ENCODE peak calls at places on chromosome 12, in four cellular contexts. S is nucleus accumbens; O is AG09319; H is stimulated activated CD4-positive, alpha-beta T cell treated with anti-CD3 and anti-CD28 coated beads, Interleukin-4, amount 100 ng/mL, for 4 hours. K is an unnamed sample.

GRCh38 chr12:105264771-105265170 is 28.8 kb upstream of the APPL2 start:
- DNase-seq in H (no peak), O (no peak), S (no peak), K (no peak)

GRCh38 chr12:131101703-131102492 is 148.2 kb downstream of the ADGRD1 start:
- DNase-seq in O (no peak), H (no peak), S (no peak), K (no peak)

GRCh38 chr12:69694123-69694522 is 5.0 kb downstream of the BEST3 start:
- DNase-seq in S (no peak), O (no peak), H (no peak), K (no peak)

GRCh38 chr12:16281157-16281556 is 3.7 kb upstream of the SLC15A5 start:
- DNase-seq in O (no peak), H (no peak), S (no peak), K (no peak)

GRCh38 chr12:64019654-64020053 is 175.2 kb downstream of the SRGAP1 start:
- DNase-seq in S (no peak), O (no peak), H (no peak), K (no peak)

GRCh38 chr12:49345048-49345839 is 1.4 kb upstream of the DNAJC22 start:
- DNase-seq in O (no peak), H (no peak), S (no peak), K (no peak)

GRCh38 chr12:131152587-131152986 is 198.9 kb downstream of the ADGRD1 start:
- DNase-seq in H (no peak), O (no peak), S (no peak), K (no peak)

GRCh38 chr12:132169376-132169775 is 25.1 kb downstream of the NOC4L start:
- DNase-seq in O (no peak), S (no peak), H (no peak), K (no peak)

GRCh38 chr12:78671295-78671694 is 193.3 kb upstream of the SYT1 start:
- DNase-seq in O (peak; percentile 0), S (no peak), H (no peak), K (no peak)

GRCh38 chr12:124764870-124765570 is 98.6 kb downstream of the SCARB1 start:
- DNase-seq in O (peak; percentile 99), S (no peak), H (no peak), K (no peak)

GRCh38 chr12:112971248-112971647 is 7.1 kb upstream of the OAS2 start:
- DNase-seq in H (no peak), O (no peak), S (no peak), K (no peak)

GRCh38 chr12:87853448-87854003 is 175.7 kb downstream of the C12orf50 start:
- DNase-seq in H (no peak), O (no peak), S (no peak), K (no peak)

GRCh38 chr12:46754550-46754949 is 71.2 kb downstream of the SLC38A4 start:
- DNase-seq in S (no peak), H (no peak), O (no peak), K (no peak)

GRCh38 chr12:111998015-111998414 is 14.9 kb downstream of the TMEM116 start:
- DNase-seq in O (no peak), H (no peak), S (no peak), K (no peak)

GRCh38 chr12:51009038-51009437 is 17.1 kb downstream of the SLC11A2 start:
- DNase-seq in H (peak; percentile 58), O (no peak), S (peak; percentile 83), K (peak; percentile 94)

GRCh38 chr12:89695100-89695499 is 13.5 kb downstream of the ATP2B1 start:
- DNase-seq in H (no peak), O (no peak), S (no peak), K (no peak)

GRCh38 chr12:80156306-80156705 is 57.0 kb downstream of the OTOGL start:
- DNase-seq in O (no peak), S (no peak), H (no peak), K (no peak)

GRCh38 chr12:51752490-51752889 is 96.0 kb downstream of the FIGNL2 start:
- DNase-seq in H (no peak), S (peak; percentile 85), O (peak; percentile 75), K (peak; percentile 93)

GRCh38 chr12:13843841-13844240 is 137.6 kb downstream of the GRIN2B start:
- DNase-seq in O (no peak), H (no peak), S (no peak), K (no peak)

GRCh38 chr12:102454808-102455760 is 25.3 kb downstream of the IGF1 start:
- DNase-seq in O (peak; percentile 39), S (no peak), H (no peak), K (no peak)

GRCh38 chr12:1527789-1528188 is 66.6 kb downstream of the FBXL14 start:
- DNase-seq in S (no peak), H (no peak), O (no peak), K (no peak)

GRCh38 chr12:130859128-130859527 is 12.7 kb upstream of the RAN start:
- DNase-seq in H (no peak), S (no peak), O (no peak), K (no peak)

GRCh38 chr12:56188786-56189335 is 422 bp downstream of the SMARCC2 start:
- DNase-seq in O (no peak), H (peak; percentile 1), S (peak; percentile 61), K (no peak)

GRCh38 chr12:51906452-51907082 is 737 bp upstream of the ACVRL1 start:
- DNase-seq in H (no peak), S (no peak), O (no peak), K (no peak)

GRCh38 chr12:108664338-108665258 is 30.9 kb upstream of the SELPLG start:
- DNase-seq in H (peak; percentile 85), O (peak; percentile 88), S (peak; percentile 81), K (peak; percentile 95)

GRCh38 chr12:96416033-96416790 is 16.0 kb upstream of the CDK17 start:
- DNase-seq in S (no peak), O (peak; percentile 79), H (no peak), K (no peak)

GRCh38 chr12:87779858-87780498 is 249.2 kb downstream of the C12orf50 start:
- DNase-seq in S (no peak), H (no peak), O (no peak), K (no peak)

GRCh38 chr12:90235642-90236041 is 527.0 kb upstream of the ATP2B1 start:
- DNase-seq in O (no peak), H (no peak), S (no peak), K (no peak)

GRCh38 chr12:75852143-75852542 is 179.4 kb downstream of the PHLDA1 start:
- DNase-seq in S (no peak), O (no peak), H (no peak), K (no peak)

GRCh38 chr12:108570743-108571603 is 8.6 kb downstream of the ISCU start:
- DNase-seq in H (no peak), S (no peak), O (peak; percentile 40), K (peak; percentile 44)

GRCh38 chr12:8594072-8594471 is 18.6 kb downstream of the AICDA start:
- DNase-seq in H (no peak), O (no peak), S (no peak), K (no peak)

GRCh38 chr12:13097526-13097925 is 5.9 kb downstream of the GSG1 start:
- DNase-seq in S (no peak), H (no peak), O (no peak), K (no peak)

GRCh38 chr12:77845831-77846230 is 15.1 kb downstream of the NAV3 start:
- DNase-seq in S (no peak), H (no peak), O (no peak), K (no peak)

GRCh38 chr12:22729898-22730443 is 105.0 kb downstream of the ETNK1 start:
- DNase-seq in S (no peak), H (no peak), O (peak; percentile 30), K (no peak)

GRCh38 chr12:122406701-122407154 is 15.7 kb downstream of the CLIP1 start:
- DNase-seq in S (no peak), H (no peak), O (no peak), K (peak; percentile 8)

GRCh38 chr12:3225154-3225795 is 148.1 kb downstream of the TSPAN9 start:
- DNase-seq in O (no peak), H (no peak), S (no peak), K (no peak)

GRCh38 chr12:93087836-93088610 is 158.9 kb upstream of the EEA1 start:
- DNase-seq in H (no peak), O (no peak), S (no peak), K (no peak)

K was measured in Ammon's horn.